ENCODE peak calls at places on chromosomes 5 and 9, in seven cellular contexts. O, S, H, N, Z, B and X are unnamed samples.

GRCh38 chr5:72255237-72255636 is 64.8 kb downstream of the MRPS27 start:
- DNase-seq in S (no peak), B (no peak), O (no peak), Z (no peak), N (no peak), H (no peak), X (no peak)

GRCh38 chr5:83488271-83488670 is 16.7 kb downstream of the VCAN start:
- DNase-seq in N (no peak), H (no peak), S (no peak), Z (no peak), O (no peak), B (peak; percentile 28), X (no peak)

GRCh38 chr9:7266911-7267555 is 509.3 kb downstream of the KDM4C start:
- DNase-seq in N (no peak), H (peak; percentile 90), O (no peak), B (no peak), S (no peak), Z (no peak), X (no peak)

GRCh38 chr9:107983191-107983603 is 493.6 kb upstream of the KLF4 start:
- DNase-seq in S (no peak), O (no peak), Z (peak; percentile 44), H (no peak), N (no peak), B (peak; percentile 21), X (no peak)

GRCh38 chr5:7367780-7368179 is 28.2 kb upstream of the ADCY2 start:
- DNase-seq in Z (no peak), N (no peak), H (no peak), S (no peak), B (no peak), O (no peak), X (no peak)

GRCh38 chr5:36145311-36145710 is 6.4 kb downstream of the LMBRD2 start:
- DNase-seq in N (no peak), O (no peak), B (no peak), Z (no peak), S (no peak), H (no peak), X (no peak)

GRCh38 chr5:62771331-62771730 is 192.7 kb downstream of the LRRC70 start:
- DNase-seq in Z (no peak), N (no peak), S (no peak), H (no peak), O (no peak), B (no peak), X (no peak)

GRCh38 chr5:172188893-172189692 is 1.1 kb upstream of the STK10 start:
- DNase-seq in H (peak; percentile 24), S (no peak), O (no peak), B (no peak), Z (no peak), N (no peak), X (no peak)

GRCh38 chr5:116944171-116944570 is 369.5 kb upstream of the SEMA6A start:
- DNase-seq in N (no peak), O (no peak), S (no peak), B (no peak), Z (no peak), H (no peak), X (peak; percentile 42)

GRCh38 chr5:76610196-76610595 is 13.0 kb downstream of the F2RL2 start:
- DNase-seq in B (no peak), H (no peak), N (no peak), Z (no peak), O (no peak), S (no peak), X (no peak)

GRCh38 chr5:134489227-134489944 is 36.1 kb upstream of the JADE2 start:
- DNase-seq in N (no peak), O (no peak), H (no peak), S (no peak), B (no peak), Z (no peak), X (no peak)

GRCh38 chr9:80994892-80995291 is 694.5 kb downstream of the TLE1 start:
- DNase-seq in S (no peak), O (no peak), Z (peak; percentile 13), H (no peak), B (peak; percentile 35), N (no peak), X (peak; percentile 24)

GRCh38 chr5:172478256-172478655 is 23.9 kb upstream of the SH3PXD2B start:
- DNase-seq in O (no peak), B (peak; percentile 17), Z (no peak), N (no peak), H (no peak), S (no peak), X (no peak)

GRCh38 chr9:21576331-21577189 is 94.4 kb upstream of the IFNE start:
- DNase-seq in N (peak; percentile 55), B (peak; percentile 93), O (no peak), S (no peak), H (peak; percentile 85), Z (no peak), X (peak; percentile 78)

GRCh38 chr9:130542038-130542437 is 37.3 kb upstream of the FUBP3 start:
- DNase-seq in B (no peak), Z (no peak), O (no peak), H (no peak), S (no peak), N (no peak), X (no peak)

GRCh38 chr5:31366941-31367340 is 165.0 kb downstream of the DROSHA start:
- DNase-seq in Z (no peak), N (no peak), O (no peak), H (no peak), S (no peak), B (peak; percentile 67), X (peak; percentile 88)

GRCh38 chr5:32503261-32503660 is 58.7 kb upstream of the ZFR start:
- DNase-seq in H (no peak), N (no peak), B (no peak), Z (no peak), O (no peak), S (no peak), X (no peak)

GRCh38 chr5:62385816-62386400 is 17.8 kb downstream of the DIMT1 start:
- DNase-seq in B (no peak), Z (no peak), O (no peak), H (no peak), S (no peak), N (no peak), X (no peak)

GRCh38 chr5:65796917-65797316 is 74.9 kb downstream of the NLN start:
- DNase-seq in N (no peak), Z (no peak), S (no peak), O (no peak), H (no peak), B (no peak), X (no peak)

GRCh38 chr9:34929506-34930102 is 28.5 kb upstream of the PHF24 start:
- DNase-seq in N (no peak), S (peak; percentile 32), O (peak; percentile 2), B (peak; percentile 25), Z (no peak), H (peak; percentile 11), X (peak; percentile 0)

GRCh38 chr5:135481387-135481786 is 29.2 kb upstream of the TIFAB start:
- DNase-seq in S (no peak), O (peak; percentile 40), N (no peak), H (no peak), Z (no peak), B (no peak), X (no peak)

GRCh38 chr5:96338624-96339023 is 94.4 kb downstream of the PCSK1 start:
- DNase-seq in Z (no peak), S (no peak), B (peak; percentile 63), N (no peak), H (no peak), O (no peak), X (no peak)